ENCODE peak calls at places on chromosomes 11 and 22, in four cellular contexts. F, O, V and T are unnamed samples.

GRCh38 chr11:86245369-86246292 is 1.1 kb downstream of the EED start:
- DNase-seq in F (no peak), O (peak; percentile 38), V (peak; percentile 37), T (peak; percentile 61)

GRCh38 chr11:79794057-79794456 is 353.2 kb upstream of the TENM4 start:
- DNase-seq in F (no peak), O (no peak), V (no peak), T (no peak)

GRCh38 chr11:124581817-124582216 is 12.0 kb downstream of the OR8A1 start:
- DNase-seq in F (no peak), O (no peak), V (no peak), T (no peak)

GRCh38 chr11:44003736-44004451 is 43.9 kb upstream of the ACCSL start:
- DNase-seq in F (no peak), O (no peak), V (no peak), T (no peak)

GRCh38 chr11:112000703-112001102 is 24.5 kb upstream of the DLAT start:
- DNase-seq in F (no peak), O (no peak), V (no peak), T (no peak)

GRCh38 chr11:44188643-44189042 is 93.2 kb downstream of the EXT2 start:
- DNase-seq in F (no peak), O (no peak), V (no peak), T (no peak)

GRCh38 chr22:30079952-30080533 is at the start of gene HORMAD2:
- DNase-seq in F (no peak), O (peak; percentile 98), V (peak; percentile 22), T (peak; percentile 82)

GRCh38 chr22:19800306-19800705 is 39.7 kb downstream of the TBX1 start:
- DNase-seq in F (no peak), O (no peak), V (no peak), T (peak; percentile 58)

GRCh38 chr11:911031-911889 is 650 bp upstream of the CHID1 start:
- DNase-seq in F (no peak), O (peak; percentile 60), V (peak; percentile 51), T (peak; percentile 96)

GRCh38 chr11:65854871-65855837 is 2.8 kb downstream of the CFL1 start:
- DNase-seq in F (no peak), O (peak; percentile 21), V (no peak), T (peak; percentile 45)

GRCh38 chr11:44178381-44178780 is 82.9 kb downstream of the EXT2 start:
- DNase-seq in F (no peak), O (no peak), V (no peak), T (no peak)

GRCh38 chr22:39251762-39252460 is 7.1 kb upstream of the PDGFB start:
- DNase-seq in F (no peak), O (no peak), V (no peak), T (no peak)

GRCh38 chr11:65430406-65431217 is 8.0 kb downstream of the NEAT1 start:
- DNase-seq in F (no peak), O (no peak), V (peak; percentile 60), T (no peak)

GRCh38 chr11:15580056-15580774 is 465.5 kb downstream of the INSC start:
- DNase-seq in F (no peak), O (no peak), V (no peak), T (no peak)

GRCh38 chr11:45333506-45333971 is 47.4 kb upstream of the SYT13 start:
- DNase-seq in F (peak; percentile 23), O (peak; percentile 68), V (peak; percentile 49), T (peak; percentile 91)

GRCh38 chr11:118224512-118225180 is at the start of gene JAML:
- DNase-seq in F (no peak), O (no peak), V (no peak), T (no peak)

GRCh38 chr11:115324569-115325432 is 179.4 kb downstream of the CADM1 start:
- DNase-seq in F (no peak), O (peak; percentile 34), V (peak; percentile 14), T (peak; percentile 34)

GRCh38 chr11:73975479-73975757 is 7.2 kb downstream of the UCP2 start:
- DNase-seq in F (no peak), O (no peak), V (no peak), T (no peak)

GRCh38 chr11:87265132-87265531 is 227.4 kb downstream of the TMEM135 start:
- DNase-seq in F (no peak), O (no peak), V (peak; percentile 52), T (no peak)

GRCh38 chr11:47714554-47715081 is 551 bp downstream of the AGBL2 start:
- DNase-seq in F (no peak), O (no peak), V (peak; percentile 12), T (no peak)

GRCh38 chr22:37641251-37641949 is 1.9 kb downstream of the SH3BP1 start:
- DNase-seq in F (no peak), O (no peak), V (no peak), T (no peak)

GRCh38 chr22:37639070-37639760 is at the start of gene SH3BP1:
- DNase-seq in F (no peak), O (peak; percentile 88), V (no peak), T (peak; percentile 98)

GRCh38 chr22:37640591-37641250 is 1.3 kb downstream of the SH3BP1 start:
- DNase-seq in F (no peak), O (no peak), V (no peak), T (peak; percentile 78)

GRCh38 chr22:37638351-37639069 is 959 bp upstream of the SH3BP1 start:
- DNase-seq in F (no peak), O (peak; percentile 45), V (no peak), T (no peak)

DNA sequence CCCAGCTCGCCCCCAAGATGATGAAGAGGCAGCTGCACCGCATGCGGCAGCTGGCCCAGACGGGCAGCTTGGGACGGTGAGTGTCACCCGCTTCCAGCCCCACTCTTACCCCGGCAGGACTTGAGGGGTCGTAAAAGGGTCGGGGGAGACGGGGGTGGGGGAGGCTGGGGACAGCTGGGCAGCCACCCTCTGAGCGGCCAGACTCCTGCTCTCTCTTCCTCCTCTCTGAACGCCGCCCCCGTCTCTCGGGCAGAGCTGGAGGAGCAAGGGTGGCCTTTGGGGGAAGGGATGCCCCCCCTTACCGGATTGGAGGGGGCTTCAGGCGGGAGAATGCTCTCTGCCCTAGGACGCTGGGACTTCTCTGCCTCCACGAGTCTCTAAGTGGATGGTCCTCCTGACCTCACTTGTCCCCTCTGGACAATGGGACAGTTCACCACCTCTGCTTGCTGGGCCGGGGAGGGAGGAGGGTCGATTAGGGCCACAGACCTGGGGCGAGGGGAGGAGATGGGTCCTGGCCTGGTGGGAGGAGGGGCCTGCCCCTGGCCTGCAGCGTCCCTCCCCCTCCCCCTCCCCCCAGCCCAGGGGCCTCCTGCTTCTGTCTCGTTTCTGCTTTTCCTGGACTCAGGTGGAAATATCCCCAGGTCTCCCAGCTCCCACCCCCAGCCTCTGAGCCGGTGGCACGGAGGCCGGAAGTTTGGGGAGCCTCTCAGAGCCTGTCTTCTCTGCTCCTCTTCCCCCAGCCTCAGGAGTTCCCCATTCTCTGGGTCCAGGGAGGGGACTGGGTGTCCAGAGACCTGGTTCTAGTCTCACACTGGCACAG is 512 bp downstream of the SH3BP1 start:
- DNase-seq in F (no peak), O (peak; percentile 58), V (no peak), T (peak; percentile 90)
- H3K4me1 ChIP-seq in F (peaks cover 31% of the 10 kb centered on the region), O (peaks cover 3% of the 10 kb centered on the region), V (peaks cover 2% of the 10 kb centered on the region), T (peaks cover 11% of the 10 kb centered on the region)

GRCh38 chr11:76206077-76206326 is 300 bp downstream of the WNT11 start:
- DNase-seq in F (no peak), O (no peak), V (no peak), T (no peak)
- H2AFZ ChIP-seq in F (no peak overlapping the region), O (no peak overlapping the region), V (no peak overlapping the region), T (no peak overlapping the region)

GRCh38 chr22:17562906-17563870 is at the start of gene SLC25A18:
- DNase-seq in F (no peak), O (peak; percentile 61), V (no peak), T (peak; percentile 50)
- TF ChIP-seq CTCF in F (peak; percentile 28), O (peak; percentile 62), V (no peak), T (no peak)

GRCh38 chr11:34181856-34182405 is 76.5 kb downstream of the NAT10 start:
- DNase-seq in F (no peak), O (no peak), V (no peak), T (peak; percentile 34)
- H3K4me1 ChIP-seq in F (no peaks in the 10 kb centered on the region), O (peaks cover 2% of the 10 kb centered on the region), V (no peaks in the 10 kb centered on the region), T (peaks cover 9% of the 10 kb centered on the region)

DNA sequence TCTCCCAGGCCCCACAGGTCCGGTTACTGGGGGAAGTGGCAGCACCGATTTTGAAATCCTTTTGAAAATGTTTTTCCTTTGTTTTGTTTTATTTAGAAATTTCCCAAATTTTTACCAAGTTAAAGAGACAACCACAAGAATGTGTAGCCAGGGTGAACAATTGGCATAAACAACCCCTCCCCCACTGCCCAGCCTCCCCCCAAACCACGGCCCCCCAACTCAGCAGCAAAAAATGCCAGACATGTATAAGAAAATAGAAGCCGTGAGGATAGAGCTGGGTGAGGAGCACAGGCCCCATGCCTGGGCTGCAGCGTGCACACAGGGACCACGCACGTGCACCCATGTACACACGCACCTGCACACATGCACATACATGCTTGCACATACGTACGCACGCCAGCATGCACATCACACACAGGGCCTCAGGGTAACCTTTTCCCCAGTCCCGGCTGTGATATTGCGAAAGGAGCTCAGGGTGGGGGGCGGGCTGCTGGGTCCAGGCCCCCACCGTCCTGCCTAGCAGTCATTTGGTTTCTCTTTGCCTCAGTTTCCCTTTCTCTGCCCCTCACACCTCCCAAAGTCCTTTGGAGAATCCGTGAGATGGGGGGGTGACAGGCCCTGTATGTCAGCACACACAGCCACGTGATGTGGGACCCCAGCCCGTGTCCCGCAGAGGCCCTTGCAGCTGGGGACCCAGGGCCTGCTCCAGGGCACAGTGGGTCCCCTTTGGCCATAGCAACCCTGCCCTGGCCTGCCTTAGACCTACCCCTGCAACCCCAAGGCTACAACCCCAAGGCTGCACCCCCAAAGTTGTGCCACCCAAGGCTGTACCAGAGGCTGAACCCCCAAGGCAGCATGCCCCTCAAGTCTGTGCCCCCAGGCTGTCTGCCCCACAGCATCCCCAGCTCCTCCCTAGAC is 42.9 kb downstream of the IGF2 start:
- DNase-seq in F (no peak), O (no peak), V (no peak), T (peak; percentile 96)
- H2AFZ ChIP-seq in F (no peak overlapping the region), O (no peak overlapping the region), V (peak overlapping the region; percentile 92), T (peak overlapping the region; percentile 65)